ENCODE peak calls at places on chromosomes 11 and 22, in four cellular contexts. B, I, G and N are unnamed samples.

GRCh38 chr11:126061707-126062678 is 673 bp downstream of the CDON start:
- DNase-seq in B (peak; percentile 86), I (peak; percentile 40), G (peak; percentile 35), N (no peak)

GRCh38 chr11:1522081-1522424 is 35.5 kb upstream of the MOB2 start:
- DNase-seq in B (no peak), I (no peak), G (no peak), N (no peak)

GRCh38 chr11:66339686-66340483 is 3.7 kb upstream of the RIN1 start:
- DNase-seq in B (peak; percentile 40), I (no peak), G (no peak), N (no peak)

GRCh38 chr22:47933226-47933625 is 1170.8 kb downstream of the TBC1D22A start:
- DNase-seq in B (no peak), I (no peak), G (no peak), N (no peak)

GRCh38 chr11:98711011-98711410 is 309.7 kb upstream of the CNTN5 start:
- DNase-seq in B (no peak), I (no peak), G (no peak), N (no peak)

GRCh38 chr22:30004689-30005088 is 75.6 kb upstream of the HORMAD2 start:
- DNase-seq in B (no peak), I (no peak), G (no peak), N (no peak)

GRCh38 chr22:30876221-30876751 is 92.3 kb downstream of the MORC2 start:
- DNase-seq in B (peak; percentile 54), I (no peak), G (no peak), N (no peak)

GRCh38 chr11:61334434-61335354 is 1.7 kb downstream of the TKFC start:
- DNase-seq in B (no peak), I (no peak), G (no peak), N (peak; percentile 86)

GRCh38 chr22:23557036-23557435 is 23.1 kb downstream of the IGLL1 start:
- DNase-seq in B (peak; percentile 47), I (no peak), G (no peak), N (no peak)

GRCh38 chr11:86688398-86689179 is 16.2 kb upstream of the ME3 start:
- DNase-seq in B (no peak), I (no peak), G (no peak), N (no peak)

GRCh38 chr11:74776546-74776945 is 27.9 kb downstream of the RNF169 start:
- DNase-seq in B (no peak), I (no peak), G (no peak), N (no peak)

GRCh38 chr11:132056689-132057088 is 686.3 kb downstream of the NTM start:
- DNase-seq in B (no peak), I (no peak), G (no peak), N (no peak)

GRCh38 chr22:49212466-49212865 is 615.2 kb downstream of the BRD1 start:
- DNase-seq in B (peak; percentile 44), I (peak; percentile 6), G (no peak), N (peak; percentile 33)

GRCh38 chr11:7596975-7597391 is 76.3 kb downstream of the CYB5R2 start:
- DNase-seq in B (no peak), I (no peak), G (peak; percentile 57), N (no peak)

GRCh38 chr11:96264364-96264763 is 78.6 kb downstream of the MAML2 start:
- DNase-seq in B (no peak), I (no peak), G (no peak), N (no peak)

GRCh38 chr11:65132238-65132987 is 1.9 kb downstream of the SYVN1 start:
- DNase-seq in B (peak; percentile 89), I (no peak), G (peak; percentile 22), N (peak; percentile 85)

GRCh38 chr11:65797711-65798110 is 10.8 kb downstream of the OVOL1 start:
- DNase-seq in B (no peak), I (no peak), G (no peak), N (no peak)

GRCh38 chr11:130246719-130247118 is 68.0 kb downstream of the ZBTB44 start:
- DNase-seq in B (no peak), I (no peak), G (no peak), N (no peak)

GRCh38 chr11:119029340-119030028 is 1.2 kb downstream of the SLC37A4 start:
- DNase-seq in B (peak; percentile 59), I (no peak), G (peak; percentile 91), N (peak; percentile 84)

GRCh38 chr11:43067681-43068080 is 244.1 kb upstream of the API5 start:
- DNase-seq in B (no peak), I (no peak), G (no peak), N (no peak)

GRCh38 chr11:125517116-125517804 is 21.2 kb upstream of the FEZ1 start:
- DNase-seq in B (no peak), I (no peak), G (no peak), N (no peak)

GRCh38 chr22:17087176-17088131 is 2.7 kb downstream of the IL17RA start:
- DNase-seq in B (no peak), I (no peak), G (no peak), N (no peak)

GRCh38 chr11:132914600-132914999 is 617.7 kb downstream of the OPCML start:
- DNase-seq in B (no peak), I (no peak), G (no peak), N (no peak)

GRCh38 chr11:83979593-83979992 is 693.4 kb upstream of the CCDC90B start:
- DNase-seq in B (no peak), I (no peak), G (no peak), N (no peak)

GRCh38 chr11:103844327-103845215 is 191.9 kb upstream of the DDI1 start:
- DNase-seq in B (no peak), I (no peak), G (no peak), N (no peak)

GRCh38 chr11:2462986-2463765 is 18.4 kb downstream of the KCNQ1 start:
- DNase-seq in B (peak; percentile 90), I (peak; percentile 82), G (peak; percentile 88), N (peak; percentile 90)

GRCh38 chr11:124930799-124931198 is 5.0 kb downstream of the HEPACAM start:
- DNase-seq in B (no peak), I (no peak), G (no peak), N (no peak)

GRCh38 chr11:120223793-120224192 is 13.0 kb downstream of the OAF start:
- DNase-seq in B (peak; percentile 22), I (no peak), G (no peak), N (no peak)

GRCh38 chr22:41620646-41621098 is at the start of gene DESI1:
- DNase-seq in B (peak; percentile 99), I (no peak), G (no peak), N (no peak)

GRCh38 chr22:47210112-47210657 is 447.7 kb downstream of the TBC1D22A start:
- DNase-seq in B (peak; percentile 41), I (no peak), G (peak; percentile 11), N (no peak)

GRCh38 chr11:119742263-119742861 is 13.4 kb upstream of the NECTIN1 start:
- DNase-seq in B (peak; percentile 61), I (no peak), G (peak; percentile 62), N (no peak)

GRCh38 chr11:113373306-113373705 is 14.3 kb upstream of the ANKK1 start:
- DNase-seq in B (no peak), I (no peak), G (no peak), N (no peak)

GRCh38 chr11:128324531-128325141 is 262.7 kb downstream of the ETS1 start:
- DNase-seq in B (peak; percentile 80), I (no peak), G (no peak), N (peak; percentile 86)

GRCh38 chr11:2691991-2692841 is 7.6 kb downstream of the KCNQ1OT1 start:
- DNase-seq in B (peak; percentile 16), I (no peak), G (no peak), N (no peak)

GRCh38 chr11:61598886-61599868 is 18.3 kb upstream of the SYT7 start:
- DNase-seq in B (no peak), I (peak; percentile 60), G (no peak), N (no peak)

GRCh38 chr11:130435671-130436070 is 7.3 kb upstream of the ADAMTS8 start:
- DNase-seq in B (no peak), I (no peak), G (no peak), N (no peak)

GRCh38 chr11:78722786-78723185 is 148.1 kb upstream of the NARS2 start:
- DNase-seq in B (no peak), I (no peak), G (no peak), N (no peak)

GRCh38 chr11:27331984-27332383 is 31.0 kb downstream of the CCDC34 start:
- DNase-seq in B (no peak), I (no peak), G (no peak), N (no peak)

GRCh38 chr22:27086728-27087450 is 429.5 kb downstream of the MIAT start:
- DNase-seq in B (no peak), I (no peak), G (no peak), N (no peak)
- H3K27me3 ChIP-seq in B (no peaks in the 10 kb centered on the region), I (peaks cover 90% of the 10 kb centered on the region), G (no peaks in the 10 kb centered on the region), N (no peaks in the 10 kb centered on the region)

GRCh38 chr22:22094921-22095320 is 112.3 kb upstream of the TOP3B start:
- DNase-seq in B (no peak), I (no peak), G (no peak), N (no peak)
- H3K27ac ChIP-seq in B (no peak overlapping the region), I (no peak overlapping the region), G (no peak overlapping the region), N (no peak overlapping the region)

GRCh38 chr11:33819278-33819677 is 45.0 kb upstream of the FBXO3 start:
- DNase-seq in B (no peak), I (no peak), G (no peak), N (no peak)
- H3K27me3 ChIP-seq in B (no peaks in the 10 kb centered on the region), I (peaks cover 66% of the 10 kb centered on the region), G (no peaks in the 10 kb centered on the region), N (no peaks in the 10 kb centered on the region)

DNA sequence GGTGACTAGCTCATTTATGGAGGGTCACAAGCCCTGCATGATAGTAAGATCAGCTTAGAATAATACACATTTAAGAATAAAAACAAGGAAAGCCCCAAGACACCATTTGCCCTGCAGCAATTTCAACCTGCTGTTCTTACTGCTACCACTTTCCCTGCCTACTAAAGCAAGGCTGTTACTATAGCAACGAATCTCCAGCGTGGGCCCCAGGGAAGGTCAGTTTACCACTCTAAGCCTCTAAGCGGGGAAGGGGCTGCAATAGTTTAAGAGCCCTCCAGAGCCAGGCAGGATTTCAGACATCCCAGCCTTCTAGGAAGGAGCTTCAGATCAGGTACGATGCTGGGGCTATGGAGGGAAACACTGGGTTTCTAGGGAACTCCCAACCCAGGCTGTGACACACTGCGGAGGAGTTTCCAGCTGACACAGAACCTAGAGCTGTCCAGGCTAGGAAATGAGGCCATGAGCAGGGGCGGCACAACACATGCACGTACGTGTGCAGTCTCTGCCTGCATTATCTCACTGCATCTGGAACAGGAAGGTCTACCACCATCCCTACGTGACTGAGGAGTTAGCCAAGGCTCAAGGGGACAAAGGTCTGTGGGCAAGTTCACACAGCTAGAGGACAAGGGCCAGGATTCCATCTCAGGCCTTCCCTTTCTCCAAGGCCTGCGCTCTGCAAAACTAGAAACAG is 20.5 kb downstream of the HPS4 start:
- DNase-seq in B (no peak), I (no peak), G (no peak), N (no peak)
- H3K27ac ChIP-seq in B (no peak overlapping the region), I (no peak overlapping the region), G (no peak overlapping the region), N (no peak overlapping the region)

GRCh38 chr11:16610738-16611388 is 127.6 kb upstream of the C11orf58 start:
- DNase-seq in B (no peak), I (no peak), G (no peak), N (no peak)
- H3K27me3 ChIP-seq in B (peaks cover 4% of the 10 kb centered on the region), I (peaks cover 73% of the 10 kb centered on the region), G (peaks cover 68% of the 10 kb centered on the region), N (no peaks in the 10 kb centered on the region)